ENCODE peak calls at places on chromosomes 5 and 9, in nine cellular contexts. U is HCT116; E is Peyer's patch; Y is DND-41; L is left lung; R is mesendoderm; X is CD4-positive, alpha-beta memory T cell; K is lower lobe of right lung; J is body of pancreas. H is an unnamed sample. For H3K36me3 and H3K4me1, the result is how much of the 10 kb centered on the place peaks cover.

GRCh38 chr9:131773911-131774379 is 34.1 kb upstream of the RAPGEF1 start:
- DNase-seq in U (no peak), E (no peak), Y (peak), L (no peak), R (peak), X (peak), K (no peak), J (peak), H (no peak)

GRCh38 chr9:109060235-109060634 is 46.9 kb upstream of the CTNNAL1 start:
- DNase-seq in U (no peak), E (no peak), Y (no peak), L (no peak), R (no peak), X (no peak), K (no peak), J (no peak), H (no peak)

GRCh38 chr5:148393390-148393741 is 9.6 kb downstream of the FBXO38 start:
- DNase-seq in U (no peak), E (no peak), Y (no peak), L (no peak), R (peak), X (no peak), K (no peak), J (no peak), H (no peak)

GRCh38 chr5:80961376-80962281 is 1.5 kb downstream of the RASGRF2 start:
- DNase-seq in U (no peak), E (no peak), Y (no peak), L (no peak), R (no peak), X (peak), K (no peak), J (no peak), H (no peak)

GRCh38 chr5:56161446-56161838 is 71.7 kb downstream of the ANKRD55 start:
- DNase-seq in U (no peak), E (no peak), Y (no peak), L (no peak), R (no peak), X (no peak), K (no peak), J (no peak), H (no peak)

GRCh38 chr9:81431662-81432061 is 257.7 kb downstream of the TLE1 start:
- DNase-seq in U (no peak), E (no peak), Y (no peak), L (no peak), R (no peak), X (no peak), K (no peak), J (no peak), H (no peak)

GRCh38 chr9:126700296-126700695 is 86.6 kb downstream of the LMX1B start:
- DNase-seq in U (no peak), E (no peak), Y (no peak), L (no peak), R (no peak), X (no peak), K (no peak), J (no peak), H (peak)

GRCh38 chr5:10401499-10401898 is 40.2 kb upstream of the ROPN1L start:
- DNase-seq in U (no peak), E (no peak), Y (no peak), L (no peak), R (no peak), X (no peak), K (no peak), J (no peak), H (no peak)

GRCh38 chr5:157761690-157762611 is 18.4 kb downstream of the LSM11 start:
- DNase-seq in U (peak), E (no peak), Y (peak), L (no peak), R (peak), X (peak), K (no peak), J (peak), H (no peak)

GRCh38 chr5:78331523-78332080 is 28.8 kb upstream of the SCAMP1 start:
- DNase-seq in U (no peak), E (no peak), Y (no peak), L (no peak), R (no peak), X (no peak), K (no peak), J (no peak), H (no peak)

GRCh38 chr5:17359451-17359965 is 138.5 kb upstream of the TAF11L2 start:
- DNase-seq in U (no peak), E (no peak), Y (no peak), L (no peak), R (no peak), X (no peak), K (no peak), J (peak), H (no peak)

GRCh38 chr5:10759111-10759510 is 1.9 kb downstream of the DAP start:
- DNase-seq in U (no peak), E (no peak), Y (no peak), L (no peak), R (no peak), X (no peak), K (no peak), J (no peak), H (no peak)

GRCh38 chr9:38277601-38278200 is 114.8 kb upstream of the ALDH1B1 start:
- DNase-seq in U (no peak), E (no peak), Y (no peak), L (no peak), R (no peak), X (no peak), K (no peak), J (no peak), H (peak)

GRCh38 chr5:68727931-68728330 is 365.9 kb upstream of the SLC30A5 start:
- DNase-seq in U (no peak), E (no peak), Y (no peak), L (no peak), R (peak), X (no peak), K (no peak), J (no peak), H (no peak)

GRCh38 chr9:111804636-111805035 is 9.9 kb upstream of the SHOC1 start:
- DNase-seq in U (no peak), E (no peak), Y (no peak), L (no peak), R (no peak), X (no peak), K (no peak), J (no peak), H (no peak)

GRCh38 chr5:113044776-113045175 is 68.2 kb downstream of the DCP2 start:
- DNase-seq in U (no peak), E (no peak), Y (no peak), L (no peak), R (no peak), X (no peak), K (no peak), J (no peak), H (no peak)

GRCh38 chr9:121510766-121511555 is 11.3 kb upstream of the GGTA1 start:
- DNase-seq in U (no peak), E (no peak), Y (no peak), L (no peak), R (no peak), X (no peak), K (no peak), J (no peak), H (peak)

GRCh38 chr5:176803943-176804498 is 6.3 kb upstream of the UNC5A start:
- DNase-seq in U (no peak), E (no peak), Y (peak), L (no peak), R (peak), X (no peak), K (no peak), J (no peak), H (no peak)

GRCh38 chr5:84433461-84433860 is 48.8 kb upstream of the EDIL3 start:
- DNase-seq in U (no peak), E (no peak), Y (no peak), L (no peak), R (no peak), X (no peak), K (no peak), J (no peak), H (no peak)

GRCh38 chr5:80153586-80154126 is 102.2 kb downstream of the SERINC5 start:
- DNase-seq in U (no peak), E (no peak), Y (no peak), L (no peak), R (no peak), X (peak), K (no peak), J (no peak), H (no peak)

GRCh38 chr9:121447341-121447834 is 52.3 kb downstream of the GGTA1 start:
- DNase-seq in U (no peak), E (no peak), Y (peak), L (no peak), R (no peak), X (no peak), K (no peak), J (no peak), H (no peak)

GRCh38 chr5:33120671-33121070 is 320.1 kb upstream of the TARS1 start:
- DNase-seq in U (no peak), E (no peak), Y (no peak), L (no peak), R (no peak), X (no peak), K (no peak), J (no peak), H (no peak)

GRCh38 chr5:179599973-179600372 is 23.5 kb downstream of the HNRNPH1 start:
- DNase-seq in U (no peak), E (no peak), Y (no peak), L (no peak), R (no peak), X (no peak), K (no peak), J (peak), H (no peak)

GRCh38 chr5:181215997-181216982 is 6.8 kb upstream of the TRIM41 start:
- DNase-seq in U (no peak), E (peak), Y (peak), L (no peak), R (no peak), X (peak), K (no peak), J (no peak), H (no peak)

GRCh38 chr5:33931136-33931535 is 5.0 kb upstream of the RXFP3 start:
- DNase-seq in U (no peak), E (no peak), Y (no peak), L (no peak), R (peak), X (no peak), K (no peak), J (no peak), H (no peak)

GRCh38 chr5:40347981-40348725 is 331.6 kb upstream of the PTGER4 start:
- DNase-seq in U (no peak), E (no peak), Y (no peak), L (no peak), R (no peak), X (no peak), K (no peak), J (no peak), H (no peak)

GRCh38 chr9:93255994-93256877 is 72.3 kb downstream of the WNK2 start:
- DNase-seq in U (no peak), E (no peak), Y (no peak), L (peak), R (no peak), X (no peak), K (peak), J (peak), H (peak)

GRCh38 chr5:143274952-143275351 is 128.5 kb downstream of the NR3C1 start:
- DNase-seq in U (no peak), E (no peak), Y (no peak), L (no peak), R (no peak), X (no peak), K (no peak), J (no peak), H (no peak)

GRCh38 chr9:34338664-34339063 is 9.3 kb downstream of the NUDT2 start:
- DNase-seq in U (no peak), E (no peak), Y (no peak), L (no peak), R (no peak), X (no peak), K (no peak), J (no peak), H (no peak)

GRCh38 chr5:7742241-7742656 is 108.7 kb downstream of the CFAP90 start:
- DNase-seq in U (peak), E (no peak), Y (no peak), L (no peak), R (no peak), X (no peak), K (no peak), J (no peak), H (no peak)

GRCh38 chr5:57828221-57828620 is 345.6 kb upstream of the ACTBL2 start:
- DNase-seq in U (no peak), E (no peak), Y (no peak), L (no peak), R (no peak), X (no peak), K (no peak), J (no peak), H (no peak)

GRCh38 chr9:116323012-116323411 is 169.4 kb downstream of the PAPPA start:
- DNase-seq in U (no peak), E (no peak), Y (no peak), L (no peak), R (no peak), X (no peak), K (no peak), J (no peak), H (no peak)

DNA sequence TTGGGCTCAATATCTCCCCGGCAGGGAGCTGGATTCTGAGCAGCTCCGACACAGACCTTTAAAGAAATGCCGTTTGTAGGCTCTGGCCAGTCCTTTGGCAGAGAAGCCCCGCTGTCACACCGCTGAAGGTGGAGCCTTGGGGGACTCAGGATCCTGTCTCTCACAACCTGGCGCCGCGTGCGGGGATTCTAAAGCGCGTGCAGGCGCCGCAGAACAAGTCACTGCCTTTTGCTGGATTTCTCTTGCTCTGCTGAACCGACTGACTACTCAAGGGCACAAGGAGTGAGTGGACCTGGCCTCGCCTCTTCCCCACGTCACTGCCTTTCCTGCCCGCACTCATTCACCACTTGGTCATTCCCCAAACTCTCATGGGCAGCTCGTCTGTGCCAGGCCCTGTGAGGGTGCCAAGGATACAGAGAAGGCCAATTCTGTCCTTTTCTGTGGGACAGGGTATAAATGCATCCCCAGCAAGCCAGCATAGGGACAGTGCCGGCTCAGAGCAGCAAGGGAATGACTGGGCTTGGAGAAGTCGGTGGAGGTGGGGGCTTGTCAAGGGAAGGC is 69.3 kb downstream of the CRB2 start:
- DNase-seq in U (no peak), E (no peak), Y (no peak), L (no peak), R (no peak), X (no peak), K (no peak), J (no peak), H (peak)
- H3K36me3 ChIP-seq in U (under half), E (under half), Y (under half), L (under half), R (under half), X (under half), K (under half), J (under half), H (under half)

GRCh38 chr9:134871941-134872340 is 8.7 kb upstream of the FCN2 start:
- DNase-seq in U (no peak), E (no peak), Y (no peak), L (no peak), R (no peak), X (no peak), K (no peak), J (no peak), H (no peak)
- H3K4me3 ChIP-seq in U (no peak), E (no peak), Y (no peak), L (no peak), R (no peak), X (no peak), K (no peak), J (no peak), H (no peak)

GRCh38 chr9:134406366-134407122 is 80.3 kb downstream of the RXRA start:
- DNase-seq in U (no peak), E (no peak), Y (no peak), L (no peak), R (no peak), X (no peak), K (no peak), J (no peak), H (no peak)
- H3K4me1 ChIP-seq in U (under half), E (half or more), Y (half or more), L (half or more), R (under half), X (half or more), K (half or more), J (half or more), H (half or more)

GRCh38 chr9:117616436-117616835 is 87.8 kb upstream of the TLR4 start:
- DNase-seq in U (no peak), E (no peak), Y (no peak), L (no peak), R (peak), X (no peak), K (no peak), J (peak), H (no peak)
- H3K36me3 ChIP-seq in U (under half), E (under half), Y (under half), L (under half), R (under half), X (under half), K (under half), J (under half), H (under half)

GRCh38 chr9:2623046-2623865 is 1.7 kb downstream of the VLDLR start:
- DNase-seq in U (no peak), E (no peak), Y (peak), L (peak), R (peak), X (no peak), K (peak), J (peak), H (peak)
- H3K4me3 ChIP-seq in U (no peak), E (peak), Y (peak), L (peak), R (peak), X (peak), K (peak), J (peak), H (peak)

DNA sequence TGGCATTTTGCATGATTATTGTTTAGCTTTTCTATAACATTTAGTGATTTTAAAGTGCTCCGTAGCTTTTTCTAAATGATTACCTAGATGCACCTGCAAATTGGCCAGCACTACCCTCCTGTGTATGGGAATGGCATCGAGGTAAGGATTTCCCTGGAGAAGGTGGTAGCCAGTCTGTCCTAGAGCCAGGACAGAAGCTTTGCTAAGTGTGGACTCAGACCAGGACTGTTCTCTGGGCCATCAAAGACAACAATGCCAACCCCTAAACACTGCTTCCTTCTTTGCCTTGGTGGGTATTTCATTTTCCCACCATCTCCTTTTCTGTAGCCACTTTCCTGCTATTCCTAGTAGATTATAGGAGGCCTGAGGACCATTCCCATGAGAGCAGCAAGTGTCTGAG is 53.0 kb downstream of the CD180 start:
- DNase-seq in U (no peak), E (no peak), Y (no peak), L (no peak), R (no peak), X (no peak), K (no peak), J (no peak), H (no peak)
- H3K4me1 ChIP-seq in U (under half), E (under half), Y (under half), L (under half), R (under half), X (under half), K (under half), J (under half), H (under half)

DNA sequence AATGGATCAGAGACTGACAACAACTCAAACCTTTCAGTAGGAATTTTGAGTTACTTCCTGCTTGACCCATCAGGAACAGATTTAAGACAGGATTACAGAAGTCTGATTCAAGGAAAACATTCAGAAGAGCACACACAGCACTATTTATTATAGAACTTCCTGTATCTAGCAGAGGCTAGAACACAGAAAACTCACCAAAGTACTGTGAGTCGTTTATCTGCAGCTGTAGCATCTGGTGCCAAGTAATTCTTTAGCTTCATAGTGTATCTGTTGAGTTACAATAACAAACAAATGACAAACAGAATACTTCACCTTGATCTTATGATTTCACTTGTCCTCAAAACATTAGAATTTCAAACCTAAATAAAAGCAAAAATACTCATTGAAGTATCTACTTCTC is 13.9 kb downstream of the LEAP2 start:
- DNase-seq in U (no peak), E (no peak), Y (no peak), L (no peak), R (no peak), X (no peak), K (no peak), J (no peak), H (no peak)
- H3K36me3 ChIP-seq in U (under half), E (under half), Y (half or more), L (under half), R (under half), X (under half), K (half or more), J (under half), H (half or more)

H was measured in spleen.